ENCODE peak calls at places on chromosomes 7 and 10, in seven cellular contexts. Q, Z, V, B, L, P and U are unnamed samples.

GRCh38 chr10:132540456-132540855 is 2.9 kb downstream of the INPP5A start:
- DNase-seq in Q (no peak), Z (peak; percentile 29), V (no peak), B (no peak), L (no peak), P (no peak), U (peak; percentile 30)

GRCh38 chr7:112584290-112584689 is 103.5 kb downstream of the LSMEM1 start:
- DNase-seq in Q (no peak), Z (no peak), V (no peak), B (no peak), L (no peak), P (no peak), U (no peak)

GRCh38 chr10:117860135-117860534 is 186.6 kb downstream of the RAB11FIP2 start:
- DNase-seq in Q (no peak), Z (no peak), V (no peak), B (no peak), L (no peak), P (no peak), U (no peak)

GRCh38 chr7:105178928-105179541 is 165.0 kb downstream of the KMT2E start:
- DNase-seq in Q (no peak), Z (no peak), V (no peak), B (no peak), L (no peak), P (no peak), U (no peak)

GRCh38 chr10:133438711-133439273 is 14.4 kb upstream of the SPRN start:
- DNase-seq in Q (no peak), Z (no peak), V (no peak), B (no peak), L (peak; percentile 47), P (peak; percentile 31), U (no peak)

GRCh38 chr7:87999261-87999660 is 65.2 kb downstream of the ADAM22 start:
- DNase-seq in Q (no peak), Z (no peak), V (no peak), B (no peak), L (no peak), P (no peak), U (no peak)

GRCh38 chr7:108802639-108803038 is 233.0 kb downstream of the DNAJB9 start:
- DNase-seq in Q (no peak), Z (no peak), V (no peak), B (no peak), L (no peak), P (no peak), U (no peak)

GRCh38 chr10:102413053-102413705 is 5.4 kb downstream of the PSD start:
- DNase-seq in Q (no peak), Z (no peak), V (no peak), B (no peak), L (no peak), P (no peak), U (no peak)

GRCh38 chr10:88881922-88882645 is 2.0 kb downstream of the STAMBPL1 start:
- DNase-seq in Q (no peak), Z (no peak), V (no peak), B (no peak), L (no peak), P (no peak), U (no peak)

GRCh38 chr10:38094923-38095574 is 912 bp downstream of the ZNF37A start:
- DNase-seq in Q (no peak), Z (no peak), V (no peak), B (no peak), L (no peak), P (no peak), U (no peak)

GRCh38 chr10:132162021-132162531 is 24.7 kb upstream of the DPYSL4 start:
- DNase-seq in Q (no peak), Z (no peak), V (no peak), B (no peak), L (no peak), P (peak; percentile 36), U (no peak)

GRCh38 chr7:157518514-157519175 is 181.8 kb downstream of the DNAJB6 start:
- DNase-seq in Q (no peak), Z (no peak), V (no peak), B (no peak), L (no peak), P (no peak), U (no peak)

GRCh38 chr7:40551685-40552576 is 417.1 kb downstream of the SUGCT start:
- DNase-seq in Q (no peak), Z (no peak), V (no peak), B (no peak), L (peak; percentile 78), P (no peak), U (no peak)

GRCh38 chr7:129492406-129492805 is 9.9 kb upstream of the SMKR1 start:
- DNase-seq in Q (no peak), Z (no peak), V (no peak), B (no peak), L (no peak), P (no peak), U (no peak)

GRCh38 chr7:121513105-121513504 is 117.0 kb upstream of the FAM3C start:
- DNase-seq in Q (no peak), Z (no peak), V (no peak), B (no peak), L (no peak), P (no peak), U (no peak)

GRCh38 chr10:110646417-110647135 is 2.4 kb downstream of the RBM20 start:
- DNase-seq in Q (no peak), Z (no peak), V (no peak), B (no peak), L (no peak), P (no peak), U (no peak)

GRCh38 chr7:29158748-29159147 is 12.4 kb upstream of the CPVL start:
- DNase-seq in Q (no peak), Z (no peak), V (no peak), B (no peak), L (no peak), P (no peak), U (no peak)
- H3K27ac ChIP-seq in Q (no peak overlapping the region), Z (no peak overlapping the region), V (no peak overlapping the region), B (no peak overlapping the region), L (no peak overlapping the region), P (no peak overlapping the region), U (no peak overlapping the region)

GRCh38 chr10:127417031-127417430 is 132.1 kb upstream of the NPS start:
- DNase-seq in Q (no peak), Z (no peak), V (no peak), B (no peak), L (no peak), P (no peak), U (no peak)
- H3K27ac ChIP-seq in Q (no peak overlapping the region), Z (no peak overlapping the region), V (no peak overlapping the region), B (no peak overlapping the region), L (no peak overlapping the region), P (no peak overlapping the region), U (no peak overlapping the region)

DNA sequence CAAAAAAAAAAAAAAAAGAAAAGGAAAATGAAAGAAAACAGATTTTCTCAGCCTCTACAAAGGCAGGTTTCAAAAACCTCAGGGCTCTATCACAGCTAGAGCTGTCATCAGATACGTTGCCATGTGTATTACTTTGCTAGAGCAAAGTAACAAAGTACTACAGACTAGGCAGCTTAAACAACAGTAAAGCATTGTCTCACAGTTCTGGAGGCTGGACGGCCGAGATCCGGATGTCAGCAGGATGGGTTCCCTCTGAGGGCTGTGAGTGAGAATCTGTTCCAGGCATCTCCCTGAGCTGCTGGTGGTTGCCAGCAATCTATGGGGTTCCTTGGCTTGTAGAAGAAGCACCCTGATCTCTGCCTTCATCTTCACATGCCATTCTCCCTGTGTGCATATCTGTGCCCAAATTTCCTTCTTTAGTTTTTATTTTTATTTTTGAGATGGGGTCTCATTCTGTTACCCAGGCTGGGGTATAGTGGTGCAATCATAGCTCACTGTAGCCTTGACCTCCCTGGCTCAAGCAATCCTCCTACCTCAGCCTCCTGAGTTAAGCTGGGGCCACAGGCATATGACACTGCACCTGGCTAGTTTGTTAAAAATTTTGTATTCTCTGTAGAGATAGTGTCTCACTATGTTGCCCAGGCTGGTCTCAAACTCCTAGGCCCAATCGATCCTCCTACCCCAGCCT is 48.9 kb upstream of the KDM7A start:
- DNase-seq in Q (no peak), Z (no peak), V (no peak), B (no peak), L (no peak), P (no peak), U (no peak)
- H3K27ac ChIP-seq in Q (no peak overlapping the region), Z (no peak overlapping the region), V (no peak overlapping the region), B (no peak overlapping the region), L (no peak overlapping the region), P (no peak overlapping the region), U (no peak overlapping the region)

GRCh38 chr7:26346611-26347200 is 55.0 kb downstream of the SNX10 start:
- DNase-seq in Q (no peak), Z (no peak), V (no peak), B (no peak), L (no peak), P (peak; percentile 54), U (no peak)

GRCh38 chr7:26345837-26346236 is 54.2 kb downstream of the SNX10 start:
- DNase-seq in Q (no peak), Z (no peak), V (no peak), B (no peak), L (no peak), P (no peak), U (no peak)

GRCh38 chr7:26345202-26345601 is 53.5 kb downstream of the SNX10 start:
- DNase-seq in Q (no peak), Z (no peak), V (no peak), B (no peak), L (no peak), P (no peak), U (no peak)

GRCh38 chr7:26343320-26343832 is 51.7 kb downstream of the SNX10 start:
- DNase-seq in Q (no peak), Z (no peak), V (no peak), B (no peak), L (no peak), P (no peak), U (no peak)

DNA sequence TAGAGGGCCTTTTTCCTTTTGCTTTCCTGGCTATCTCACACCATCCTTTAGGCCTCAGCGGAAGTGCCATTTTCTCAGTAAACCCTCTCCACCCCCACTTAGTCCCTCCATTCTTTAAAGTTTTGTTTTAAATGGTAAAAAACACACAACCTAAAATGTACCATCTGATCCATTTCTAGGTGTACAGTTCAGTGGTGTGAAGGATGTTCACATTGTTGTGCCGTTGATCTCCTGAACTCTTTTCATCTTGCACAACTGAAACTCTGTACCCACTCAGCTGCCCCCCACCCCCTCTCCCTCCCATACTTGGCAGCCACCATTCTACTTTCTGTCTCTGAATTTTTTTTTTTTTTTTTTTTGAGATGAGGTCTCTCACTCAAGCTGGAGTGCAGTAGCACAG is 52.2 kb downstream of the SNX10 start:
- DNase-seq in Q (no peak), Z (no peak), V (no peak), B (no peak), L (no peak), P (no peak), U (no peak)
- H3K27ac ChIP-seq in Q (no peak overlapping the region), Z (no peak overlapping the region), V (no peak overlapping the region), B (no peak overlapping the region), L (no peak overlapping the region), P (no peak overlapping the region), U (no peak overlapping the region)